ENCODE peak calls at places on chromosomes 7 and 10, in five cellular contexts. K is PC-3, I is cardiac fibroblast, A is dorsolateral prefrontal cortex, Q is occipital lobe. N is an unnamed sample.

GRCh38 chr7:107711301-107711700 is 32.6 kb upstream of the CBLL1 start:
- DNase-seq in K (peak), I (peak), A (no peak), Q (no peak), N (no peak)

GRCh38 chr7:101816499-101817030 is 861 bp upstream of the CUX1 start:
- DNase-seq in K (peak), I (peak), A (no peak), Q (no peak), N (peak)

GRCh38 chr10:69891057-69891617 is 89.4 kb downstream of the COL13A1 start:
- DNase-seq in K (no peak), I (no peak), A (no peak), Q (no peak), N (no peak)

GRCh38 chr7:108146070-108146842 is 16.1 kb upstream of the LAMB4 start:
- DNase-seq in K (peak), I (peak), A (peak), Q (peak), N (peak)

GRCh38 chr7:26900283-26900682 is 35.9 kb upstream of the SKAP2 start:
- DNase-seq in K (no peak), I (no peak), A (no peak), Q (no peak), N (no peak)

GRCh38 chr10:27658788-27659187 is 86.8 kb downstream of the MKX start:
- DNase-seq in K (peak), I (peak), A (no peak), Q (no peak), N (no peak)

GRCh38 chr10:27537166-27537565 is 33.1 kb downstream of the RAB18 start:
- DNase-seq in K (no peak), I (no peak), A (no peak), Q (no peak), N (no peak)

GRCh38 chr10:29595636-29596225 is 39.0 kb downstream of the SVIL start:
- DNase-seq in K (peak), I (no peak), A (no peak), Q (no peak), N (no peak)

GRCh38 chr7:80858141-80858903 is 60.5 kb downstream of the SEMA3C start:
- DNase-seq in K (peak), I (peak), A (no peak), Q (no peak), N (peak)

GRCh38 chr10:126302831-126303230 is 85.4 kb downstream of the ADAM12 start:
- DNase-seq in K (peak), I (peak), A (no peak), Q (no peak), N (no peak)

GRCh38 chr10:109961181-109962001 is 38.1 kb upstream of the XPNPEP1 start:
- DNase-seq in K (peak), I (no peak), A (no peak), Q (no peak), N (no peak)

GRCh38 chr10:11687779-11688447 is 54.3 kb upstream of the ECHDC3 start:
- DNase-seq in K (peak), I (no peak), A (no peak), Q (no peak), N (no peak)

GRCh38 chr10:12800302-12800701 is 201.2 kb downstream of the CCDC3 start:
- DNase-seq in K (peak), I (no peak), A (no peak), Q (no peak), N (no peak)

GRCh38 chr10:82310839-82311238 is 435.8 kb downstream of the NRG3 start:
- DNase-seq in K (no peak), I (peak), A (no peak), Q (no peak), N (no peak)